ENCODE peak calls at places on chromosomes 5 and 9, in nine cellular contexts. Q is A549, U is WTC11, T is HCT116, H is NB4, R is H1, X is SK-N-SH, P is endothelial cell of umbilical vein, B is K562. F is an unnamed sample.

GRCh38 chr9:136886610-136887597 is 588 bp downstream of the TRAF2 start:
- DNase-seq in T (no peak), B (peak), X (peak), H (peak), P (peak), R (peak), Q (peak), U (peak), F (no peak)

GRCh38 chr5:32233220-32233695 is 59.1 kb upstream of the GOLPH3 start:
- DNase-seq in P (no peak), T (no peak), H (peak), R (no peak), X (no peak), U (no peak), B (no peak), Q (no peak), F (no peak)

GRCh38 chr9:36426945-36427344 is 26.9 kb upstream of the RNF38 start:
- DNase-seq in T (no peak), R (no peak), P (no peak), H (no peak), U (no peak), B (no peak), Q (no peak), X (no peak), F (no peak)

GRCh38 chr9:95459867-95460626 is 56.7 kb downstream of the PTCH1 start:
- DNase-seq in U (no peak), P (no peak), R (no peak), X (no peak), B (no peak), Q (no peak), T (no peak), H (no peak), F (no peak)

GRCh38 chr5:143147918-143148317 is 255.6 kb downstream of the NR3C1 start:
- DNase-seq in H (no peak), B (no peak), X (no peak), Q (no peak), R (no peak), P (no peak), U (no peak), T (no peak), F (no peak)

GRCh38 chr5:65186646-65187227 is 295.0 kb downstream of the ADAMTS6 start:
- DNase-seq in H (no peak), U (no peak), P (peak), T (no peak), X (no peak), B (no peak), R (no peak), Q (no peak), F (no peak)

GRCh38 chr5:96335873-96336272 is 97.2 kb downstream of the PCSK1 start:
- DNase-seq in U (no peak), Q (no peak), X (no peak), B (no peak), T (no peak), H (no peak), R (no peak), P (no peak), F (no peak)

GRCh38 chr5:329106-329757 is 7.7 kb downstream of the AHRR start:
- DNase-seq in B (no peak), P (no peak), R (no peak), T (no peak), Q (no peak), U (no peak), X (no peak), H (no peak), F (no peak)

GRCh38 chr9:70470050-70471015 is 55.9 kb upstream of the KLF9 start:
- DNase-seq in B (no peak), R (no peak), U (no peak), P (peak), H (no peak), X (no peak), Q (no peak), T (no peak), F (peak)

GRCh38 chr9:116209406-116210116 is 56.0 kb downstream of the PAPPA start:
- DNase-seq in P (no peak), B (no peak), H (no peak), X (no peak), Q (no peak), R (no peak), U (no peak), T (no peak), F (no peak)

GRCh38 chr5:137666109-137666850 is 69.6 kb downstream of the KLHL3 start:
- DNase-seq in Q (no peak), P (peak), U (no peak), R (no peak), H (peak), T (no peak), B (no peak), X (no peak), F (no peak)

GRCh38 chr5:38636626-38637025 is 80.2 kb upstream of the LIFR start:
- DNase-seq in P (no peak), H (no peak), B (no peak), X (no peak), T (peak), R (no peak), Q (no peak), U (no peak), F (no peak)

GRCh38 chr9:95435074-95435728 is 81.6 kb downstream of the PTCH1 start:
- DNase-seq in B (peak), Q (no peak), P (no peak), H (no peak), U (no peak), T (no peak), R (no peak), X (no peak), F (no peak)

GRCh38 chr9:8726692-8727091 is 927.1 kb upstream of the DMAC1 start:
- DNase-seq in U (no peak), R (no peak), X (no peak), T (no peak), P (no peak), B (no peak), Q (no peak), H (no peak), F (no peak)

GRCh38 chr5:150320048-150320555 is 17.4 kb upstream of the ARSI start:
- DNase-seq in Q (peak), R (no peak), U (no peak), T (no peak), B (no peak), X (no peak), P (no peak), H (peak), F (no peak)

GRCh38 chr9:34502471-34503335 is 20.1 kb downstream of the ENHO start:
- DNase-seq in B (no peak), P (no peak), Q (no peak), T (no peak), R (no peak), H (no peak), U (no peak), X (no peak), F (peak)

GRCh38 chr9:89359018-89359417 is 40.7 kb downstream of the SECISBP2 start:
- DNase-seq in H (no peak), Q (no peak), T (no peak), U (no peak), R (no peak), B (no peak), P (peak), X (peak), F (no peak)

GRCh38 chr5:82355921-82356454 is 77.8 kb upstream of the RPS23 start:
- DNase-seq in H (no peak), X (no peak), P (peak), Q (no peak), T (no peak), R (no peak), U (no peak), B (no peak), F (no peak)

GRCh38 chr5:31100781-31101180 is 92.7 kb upstream of the CDH6 start:
- DNase-seq in B (no peak), X (no peak), R (no peak), H (no peak), U (no peak), P (no peak), T (no peak), Q (no peak), F (no peak)

GRCh38 chr9:135987838-135988404 is 26.7 kb upstream of the UBAC1 start:
- DNase-seq in P (no peak), B (no peak), R (no peak), T (no peak), H (no peak), X (no peak), Q (no peak), U (no peak), F (no peak)

GRCh38 chr9:127679506-127679905 is 27.3 kb upstream of the CFAP157 start:
- DNase-seq in X (no peak), B (no peak), Q (no peak), H (no peak), R (no peak), U (no peak), T (no peak), P (no peak), F (no peak)

GRCh38 chr5:173758675-173759074 is 129.5 kb upstream of the CPEB4 start:
- DNase-seq in X (no peak), T (no peak), B (no peak), U (no peak), Q (no peak), R (no peak), H (no peak), P (no peak), F (no peak)

GRCh38 chr5:121967187-121967586 is 5.4 kb downstream of the SRFBP1 start:
- DNase-seq in U (no peak), X (no peak), B (no peak), H (no peak), Q (no peak), R (no peak), P (peak), T (no peak), F (no peak)

GRCh38 chr5:42889311-42889933 is 77.7 kb upstream of the SELENOP start:
- DNase-seq in T (peak), R (peak), H (peak), P (peak), B (peak), Q (peak), X (peak), U (peak), F (peak)

GRCh38 chr9:129610473-129611301 is 10.2 kb downstream of the C9orf50 start:
- DNase-seq in X (peak), R (peak), T (no peak), P (peak), U (peak), Q (peak), B (peak), H (peak), F (peak)

GRCh38 chr9:88396836-88397577 is 8.8 kb downstream of the SPIN1 start:
- DNase-seq in T (no peak), P (peak), Q (no peak), U (no peak), R (peak), X (no peak), H (no peak), B (no peak), F (no peak)

GRCh38 chr5:142086229-142086628 is 22.4 kb upstream of the NDFIP1 start:
- DNase-seq in B (no peak), H (no peak), T (no peak), X (no peak), Q (no peak), P (no peak), U (no peak), R (no peak), F (no peak)

GRCh38 chr5:142474426-142474825 is 149.6 kb upstream of the SPRY4 start:
- DNase-seq in Q (no peak), P (no peak), X (no peak), T (no peak), U (no peak), B (no peak), R (no peak), H (no peak), F (no peak)

GRCh38 chr9:137044502-137045177 is 1.3 kb downstream of the NPDC1 start:
- DNase-seq in T (no peak), Q (no peak), U (no peak), B (no peak), X (peak), R (no peak), P (peak), H (no peak), F (no peak)

GRCh38 chr5:173885481-173886010 is 2.6 kb upstream of the CPEB4 start:
- DNase-seq in U (no peak), P (peak), R (no peak), Q (no peak), T (no peak), X (no peak), H (peak), B (no peak), F (no peak)

GRCh38 chr5:17185776-17186175 is 31.7 kb upstream of the BASP1 start:
- DNase-seq in H (peak), R (no peak), U (no peak), Q (no peak), B (no peak), P (no peak), X (no peak), T (no peak), F (no peak)

GRCh38 chr9:69857131-69857530 is 36.5 kb downstream of the CFAP95 start:
- DNase-seq in Q (no peak), H (no peak), U (no peak), B (no peak), R (no peak), P (peak), T (no peak), X (no peak), F (no peak)

GRCh38 chr5:175517824-175518450 is 39.6 kb downstream of the SFXN1 start:
- DNase-seq in P (no peak), Q (no peak), U (no peak), R (no peak), H (no peak), B (peak), X (no peak), T (peak), F (no peak)

GRCh38 chr5:68285857-68286611 is 70.5 kb downstream of the PIK3R1 start:
- DNase-seq in Q (no peak), B (peak), U (no peak), P (peak), R (no peak), H (peak), T (peak), X (peak), F (peak)

GRCh38 chr9:14524881-14525515 is 168.2 kb downstream of the ZDHHC21 start:
- DNase-seq in B (no peak), X (no peak), H (no peak), T (no peak), R (no peak), P (no peak), Q (no peak), U (no peak), F (no peak)

GRCh38 chr5:24817966-24818365 is 173.2 kb upstream of the CDH10 start:
- DNase-seq in H (peak), B (no peak), R (no peak), U (no peak), Q (no peak), P (no peak), T (no peak), X (no peak), F (no peak)

GRCh38 chr5:26060212-26060611 is 978.2 kb downstream of the CDH9 start:
- DNase-seq in P (no peak), B (no peak), U (no peak), T (no peak), R (no peak), H (no peak), Q (no peak), X (no peak), F (no peak)

GRCh38 chr9:8599937-8600336 is 800.4 kb upstream of the DMAC1 start:
- DNase-seq in R (peak), B (no peak), H (peak), Q (no peak), T (no peak), U (peak), X (no peak), P (no peak), F (no peak)

GRCh38 chr5:157269165-157269671 is 3.3 kb downstream of the CYFIP2 start:
- DNase-seq in P (no peak), R (no peak), T (no peak), B (no peak), U (no peak), H (peak), Q (no peak), X (no peak), F (no peak)

GRCh38 chr5:176819476-176819875 is 9.1 kb downstream of the UNC5A start:
- DNase-seq in P (no peak), X (no peak), H (peak), U (no peak), T (no peak), B (peak), R (no peak), Q (no peak), F (no peak)
- TF ChIP-seq MAX in P (no peak), X (no peak), H (no peak), U (no peak), T (no peak), B (no peak), R (no peak), Q (no peak), F (no peak)

DNA sequence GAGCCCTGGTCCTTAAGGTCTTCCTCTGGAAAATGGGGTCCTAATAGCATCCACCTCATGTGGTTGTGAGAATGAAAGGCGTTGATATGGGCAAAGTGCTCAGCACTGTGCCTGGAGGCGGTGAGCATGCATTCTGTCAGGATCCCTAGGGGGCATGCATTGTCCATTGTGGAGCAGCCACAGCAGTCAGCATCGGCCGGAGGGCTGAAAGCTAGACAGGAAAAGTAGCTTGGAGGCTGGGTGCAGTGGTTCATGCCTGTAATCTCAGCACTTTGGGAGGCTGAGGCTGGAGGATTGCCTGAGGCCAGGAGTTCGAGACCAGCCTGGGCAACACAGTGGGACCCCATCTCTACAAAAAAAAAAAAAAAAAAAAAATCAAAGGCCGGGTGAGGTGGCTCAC is 122.2 kb downstream of the LHX2 start:
- DNase-seq in X (no peak), R (no peak), P (peak), U (peak), H (peak), T (no peak), Q (no peak), B (no peak), F (peak)
- TF ChIP-seq MAX in X (no peak), R (no peak), P (no peak), U (no peak), H (peak), T (no peak), Q (no peak), B (no peak), F (no peak)

GRCh38 chr5:116492016-116492623 is 82.5 kb downstream of the SEMA6A start:
- DNase-seq in U (no peak), H (peak), Q (no peak), T (no peak), X (no peak), R (no peak), P (no peak), B (no peak), F (peak)
- TF ChIP-seq MAX in U (no peak), H (no peak), Q (no peak), T (no peak), X (peak), R (no peak), P (no peak), B (no peak), F (no peak)

DNA sequence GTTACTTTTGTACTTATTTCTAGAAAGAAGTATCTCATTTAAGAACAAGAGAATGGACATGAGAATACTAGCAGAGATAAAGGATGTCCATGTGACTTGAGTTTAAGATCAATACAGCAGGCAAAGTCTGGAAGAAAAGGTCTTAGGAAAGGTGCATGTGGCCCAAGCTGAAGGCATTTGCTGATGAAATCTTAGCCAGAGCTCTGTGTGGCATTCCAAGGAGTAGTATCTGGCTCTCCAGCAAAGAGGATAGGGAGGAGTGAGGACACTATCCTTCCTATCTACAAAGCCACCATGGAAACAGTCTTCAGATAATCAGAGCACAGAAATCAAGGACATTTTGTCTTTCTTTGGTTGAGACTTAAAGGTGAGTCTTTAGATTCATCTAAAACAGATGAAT is 244.1 kb upstream of the RGMB start:
- DNase-seq in T (no peak), X (no peak), Q (no peak), U (no peak), R (no peak), P (no peak), B (no peak), H (no peak), F (no peak)
- TF ChIP-seq MAX in T (no peak), X (no peak), Q (no peak), U (no peak), R (no peak), P (no peak), B (no peak), H (no peak), F (no peak)

GRCh38 chr5:135821061-135821781 is 13.2 kb upstream of the SLC25A48 start:
- DNase-seq in B (no peak), Q (no peak), R (no peak), X (no peak), T (no peak), H (no peak), P (no peak), U (no peak), F (no peak)
- TF ChIP-seq MAX in B (no peak), Q (no peak), R (no peak), X (no peak), T (no peak), H (no peak), P (no peak), U (no peak), F (no peak)

DNA sequence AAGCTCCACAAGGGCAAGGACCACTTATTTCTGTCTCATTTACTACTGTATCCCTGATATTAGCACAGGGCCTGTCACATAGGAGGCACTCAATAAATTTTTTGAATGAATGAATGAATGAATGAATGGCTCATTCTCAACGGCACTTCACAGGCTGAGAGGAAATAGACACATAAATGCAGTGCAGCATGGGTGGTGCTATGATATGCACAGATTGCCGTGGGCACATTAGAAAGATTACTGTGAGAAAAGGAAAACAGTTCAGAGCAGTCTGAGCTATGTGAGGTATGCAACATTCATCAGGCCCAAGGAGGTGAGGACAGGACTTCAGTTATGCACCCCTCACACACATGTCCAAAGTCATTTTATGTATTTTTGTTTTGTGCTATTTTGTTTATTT is 6.4 kb upstream of the NOL6 start:
- DNase-seq in P (no peak), Q (no peak), B (no peak), X (no peak), H (no peak), R (peak), U (no peak), T (no peak), F (no peak)
- TF ChIP-seq MAX in P (no peak), Q (no peak), B (no peak), X (no peak), H (no peak), R (no peak), U (no peak), T (no peak), F (no peak)

GRCh38 chr5:53779541-53779981 is 219.1 kb downstream of the NDUFS4 start:
- DNase-seq in U (no peak), T (no peak), R (no peak), P (peak), B (no peak), X (peak), Q (no peak), H (no peak), F (no peak)
- TF ChIP-seq MAX in U (no peak), T (no peak), R (no peak), P (no peak), B (no peak), X (peak), Q (no peak), H (no peak), F (no peak)

F was measured in HepG2.